ENCODE peak calls at places on chromosomes 13 and 19, in nine cellular contexts. U is breast epithelium, M is stomach, R is heart left ventricle, S is spleen, G is IMR-90, K is adrenal gland, D is esophagus squamous epithelium, J is vagina. T is an unnamed sample. For H3K4me1, the result is how much of the 10 kb centered on the place peaks cover.

GRCh38 chr19:39858541-39858940 is 12.4 kb upstream of the FBL start:
- DNase-seq in M (peak), G (peak), J (no peak), K (no peak), U (no peak), D (no peak), S (peak), R (no peak), T (peak)

GRCh38 chr19:18232540-18233223 is 6.4 kb upstream of the PDE4C start:
- DNase-seq in U (no peak), R (no peak), G (no peak), S (no peak), K (no peak), D (no peak), M (no peak), J (no peak), T (no peak)

GRCh38 chr13:24287748-24288287 is 21.6 kb upstream of the C1QTNF9 start:
- DNase-seq in R (no peak), K (no peak), M (no peak), U (no peak), S (no peak), D (no peak), G (no peak), J (no peak), T (no peak)

GRCh38 chr13:35723061-35723461 is 246.6 kb upstream of the MAB21L1 start:
- DNase-seq in M (no peak), G (peak), U (no peak), J (no peak), K (no peak), D (no peak), R (no peak), S (no peak), T (peak)

GRCh38 chr19:12828494-12828893 is 5.9 kb downstream of the RTBDN start:
- DNase-seq in K (no peak), G (no peak), R (no peak), M (peak), D (no peak), J (no peak), S (no peak), U (no peak), T (no peak)

GRCh38 chr19:29843180-29844051 is 31.6 kb downstream of the CCNE1 start:
- DNase-seq in U (no peak), S (peak), G (no peak), J (no peak), M (no peak), K (peak), D (no peak), R (peak), T (no peak)

GRCh38 chr19:49672131-49672919 is 4.7 kb upstream of the PRMT1 start:
- DNase-seq in G (peak), M (peak), J (no peak), R (peak), D (no peak), K (peak), S (peak), U (no peak), T (peak)

GRCh38 chr19:54035215-54036178 is 28.2 kb downstream of the VSTM1 start:
- DNase-seq in U (no peak), J (no peak), R (no peak), D (no peak), G (peak), M (no peak), S (no peak), K (no peak), T (no peak)

GRCh38 chr13:24270639-24271131 is 38.7 kb upstream of the C1QTNF9 start:
- DNase-seq in S (peak), M (peak), J (no peak), K (peak), U (no peak), D (peak), G (peak), R (peak), T (peak)

GRCh38 chr19:49767380-49767779 is 579 bp downstream of the AP2A1 start:
- DNase-seq in G (no peak), J (no peak), S (no peak), D (no peak), M (no peak), U (no peak), R (no peak), K (no peak), T (no peak)

GRCh38 chr19:53865918-53866696 is 1.6 kb upstream of the MYADM start:
- DNase-seq in G (peak), J (peak), U (peak), M (peak), R (peak), S (peak), D (no peak), K (peak), T (peak)

GRCh38 chr13:100789481-100789880 is 114.9 kb upstream of the TMTC4 start:
- DNase-seq in S (no peak), M (peak), K (no peak), J (peak), G (no peak), R (no peak), U (no peak), D (no peak), T (no peak)

GRCh38 chr19:1864480-1865171 is 1.2 kb upstream of the KLF16 start:
- DNase-seq in M (peak), U (no peak), D (no peak), K (peak), S (peak), R (peak), J (no peak), G (peak), T (peak)

GRCh38 chr19:3176715-3177501 is 1.7 kb upstream of the S1PR4 start:
- DNase-seq in U (no peak), M (peak), R (no peak), J (no peak), S (peak), G (peak), D (no peak), K (no peak), T (no peak)

GRCh38 chr19:55537741-55538111 is 793 bp upstream of the SBK2 start:
- DNase-seq in G (peak), R (no peak), U (no peak), D (no peak), S (no peak), M (no peak), K (no peak), J (no peak), T (no peak)

GRCh38 chr19:18775586-18776287 is 15.4 kb downstream of the COMP start:
- DNase-seq in S (no peak), M (no peak), G (peak), J (no peak), K (peak), U (no peak), R (no peak), D (no peak), T (no peak)

GRCh38 chr19:54439174-54439851 is 9.7 kb upstream of the LENG8 start:
- DNase-seq in G (no peak), S (no peak), J (no peak), K (peak), D (no peak), R (peak), M (peak), U (peak), T (peak)

GRCh38 chr13:97279913-97280312 is 57.8 kb downstream of the MBNL2 start:
- DNase-seq in D (no peak), U (no peak), M (no peak), J (no peak), S (no peak), R (no peak), G (peak), K (no peak), T (no peak)

GRCh38 chr13:31282741-31283455 is 83.1 kb downstream of the B3GLCT start:
- DNase-seq in D (no peak), S (no peak), G (no peak), R (no peak), M (no peak), U (no peak), K (no peak), J (no peak), T (no peak)

GRCh38 chr13:79477968-79478367 is 3.0 kb upstream of the NDFIP2 start:
- DNase-seq in M (no peak), U (no peak), K (no peak), G (no peak), D (no peak), S (no peak), R (peak), J (no peak), T (peak)

GRCh38 chr19:6766357-6767080 is 716 bp downstream of the SH2D3A start:
- DNase-seq in D (no peak), S (no peak), J (no peak), R (no peak), M (no peak), U (no peak), K (no peak), G (no peak), T (no peak)

GRCh38 chr13:99425485-99426341 is 75.6 kb upstream of the TM9SF2 start:
- DNase-seq in S (peak), J (no peak), G (no peak), M (peak), K (no peak), R (peak), U (no peak), D (peak), T (no peak)

GRCh38 chr19:11064831-11065303 is 24.4 kb upstream of the LDLR start:
- DNase-seq in S (no peak), R (no peak), G (no peak), D (no peak), J (no peak), M (no peak), K (peak), U (no peak), T (peak)

GRCh38 chr13:29861694-29862110 is 11.3 kb upstream of the UBL3 start:
- DNase-seq in M (no peak), J (no peak), U (no peak), K (no peak), S (no peak), R (no peak), G (peak), D (no peak), T (no peak)

GRCh38 chr19:15252398-15253018 is 20.3 kb upstream of the EPHX3 start:
- DNase-seq in D (no peak), J (no peak), U (no peak), K (no peak), R (no peak), M (no peak), G (peak), S (no peak), T (no peak)

GRCh38 chr13:112770504-112770903 is 80.7 kb downstream of the ATP11A start:
- DNase-seq in U (no peak), R (no peak), J (no peak), M (no peak), G (no peak), K (no peak), D (no peak), S (no peak), T (no peak)

GRCh38 chr19:31330761-31331160 is 18.5 kb downstream of the TSHZ3 start:
- DNase-seq in R (no peak), K (no peak), M (peak), G (no peak), D (no peak), J (no peak), S (no peak), U (peak), T (no peak)

GRCh38 chr13:87274209-87274819 is 396.9 kb upstream of the SLITRK5 start:
- DNase-seq in J (no peak), G (peak), D (no peak), K (peak), R (no peak), U (no peak), M (no peak), S (no peak), T (peak)

GRCh38 chr19:1747285-1748114 is 5.8 kb upstream of the ONECUT3 start:
- DNase-seq in D (no peak), U (no peak), J (no peak), M (peak), G (peak), K (peak), S (no peak), R (no peak), T (peak)

GRCh38 chr19:6423499-6424189 is 967 bp downstream of the KHSRP start:
- DNase-seq in K (peak), S (peak), D (no peak), M (no peak), U (no peak), J (no peak), R (no peak), G (peak), T (no peak)

GRCh38 chr13:25085125-25085742 is 10.7 kb upstream of the PABPC3 start:
- DNase-seq in K (peak), J (no peak), U (no peak), S (no peak), M (peak), R (no peak), D (no peak), G (peak), T (peak)

DNA sequence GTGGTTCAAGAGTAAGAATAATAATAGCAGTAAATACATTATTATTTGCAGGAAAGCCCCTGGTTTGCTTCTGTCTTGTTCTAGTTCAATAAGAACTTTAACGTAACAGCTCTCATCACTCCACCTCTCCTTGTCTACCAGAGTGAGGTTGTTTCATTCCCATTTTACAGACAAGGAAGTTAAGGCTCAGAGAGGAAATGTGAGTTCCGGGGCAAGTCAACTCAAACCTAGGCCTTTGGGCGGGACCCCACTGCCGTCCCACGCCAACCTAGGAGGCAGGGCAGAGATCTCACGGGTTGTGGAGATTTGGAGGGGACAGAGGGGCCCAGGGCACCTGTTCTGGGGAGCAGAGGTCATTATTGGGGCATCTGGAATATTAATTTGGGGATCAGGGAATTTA is 1.5 kb downstream of the MAP4K1 start:
- DNase-seq in M (no peak), U (no peak), D (no peak), G (no peak), J (no peak), S (no peak), R (no peak), K (no peak), T (no peak)
- TF ChIP-seq POLR2A in M (no peak), U (no peak), D (no peak), G (no peak), J (no peak), S (no peak), R (no peak), K (no peak), T (no peak)

GRCh38 chr19:41533691-41534090 is 42.3 kb upstream of the CEACAM21 start:
- DNase-seq in K (no peak), S (no peak), U (no peak), R (no peak), M (no peak), D (no peak), G (no peak), J (no peak), T (no peak)

GRCh38 chr19:41535029-41535622 is 40.8 kb upstream of the CEACAM21 start:
- DNase-seq in J (no peak), G (no peak), D (no peak), M (no peak), K (no peak), U (no peak), R (no peak), S (no peak), T (no peak)

GRCh38 chr19:41540041-41540695 is 35.8 kb upstream of the CEACAM21 start:
- DNase-seq in D (no peak), S (no peak), M (no peak), R (no peak), K (no peak), U (no peak), J (no peak), G (no peak), T (no peak)

GRCh38 chr19:41541990-41542584 is 33.9 kb upstream of the CEACAM21 start:
- DNase-seq in S (peak), U (no peak), J (no peak), G (peak), D (no peak), K (peak), M (peak), R (peak), T (peak)

DNA sequence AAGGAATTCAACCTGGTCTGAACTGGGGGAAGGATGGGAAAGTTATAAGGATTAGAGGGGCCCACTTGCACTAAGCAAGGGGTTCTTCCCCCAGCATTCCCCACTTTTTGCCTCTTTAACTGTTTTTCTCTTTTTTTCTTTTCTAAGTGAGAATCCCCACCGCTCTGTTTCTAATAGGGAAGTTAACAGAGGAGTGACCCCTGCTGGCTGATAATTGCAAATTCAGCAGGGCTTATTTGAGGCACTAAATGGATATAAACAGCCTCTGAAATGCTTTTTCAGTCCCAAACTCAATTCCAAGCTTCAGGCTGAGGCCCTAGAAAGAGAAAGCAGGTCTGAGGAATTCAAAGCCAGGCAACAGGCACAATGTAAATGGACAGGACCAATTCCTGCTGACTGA is 38.2 kb upstream of the CEACAM21 start:
- DNase-seq in D (no peak), J (no peak), M (no peak), S (no peak), U (no peak), K (no peak), G (peak), R (no peak), T (no peak)
- TF ChIP-seq CTCF in D (peak), J (no peak), M (no peak), S (peak), U (peak), K (peak), G (peak), R (peak), T (peak)

DNA sequence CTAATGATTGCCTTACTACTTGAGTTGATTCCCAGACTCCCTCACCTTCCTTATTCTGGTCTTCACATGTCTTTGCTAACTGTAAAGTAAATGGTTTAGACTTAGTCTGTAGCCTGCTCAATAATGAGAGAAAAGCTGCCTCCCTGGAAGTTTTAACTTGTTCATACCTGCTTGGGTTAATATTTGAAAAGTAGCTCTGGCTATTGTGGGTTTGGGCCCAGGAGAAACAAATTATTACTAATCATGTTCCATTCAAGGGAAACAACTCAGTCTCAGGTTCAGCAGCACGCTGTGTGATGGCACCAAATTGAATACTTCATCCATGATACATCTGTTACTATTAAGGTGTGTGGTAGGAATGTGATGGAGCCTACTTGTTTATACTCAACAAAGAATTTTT is 75.0 kb downstream of the ZMYM2 start:
- DNase-seq in S (no peak), R (no peak), U (no peak), M (no peak), D (no peak), G (no peak), K (no peak), J (no peak), T (no peak)
- H3K4me1 ChIP-seq in S (under half), R (under half), U (under half), M (under half), D (under half), G (under half), K (under half), J (under half), T (under half)

GRCh38 chr13:46127336-46128023 is 22.6 kb upstream of the CPB2 start:
- DNase-seq in G (no peak), R (no peak), U (no peak), J (no peak), K (no peak), S (no peak), D (no peak), M (no peak), T (no peak)

GRCh38 chr13:46132109-46132508 is 27.3 kb upstream of the CPB2 start:
- DNase-seq in J (no peak), R (no peak), D (no peak), M (no peak), G (no peak), U (no peak), S (no peak), K (no peak), T (no peak)

GRCh38 chr13:46129124-46129523 is 24.3 kb upstream of the CPB2 start:
- DNase-seq in M (no peak), S (no peak), U (no peak), D (no peak), J (no peak), K (no peak), R (no peak), G (no peak), T (no peak)

GRCh38 chr13:46131705-46132104 is 26.9 kb upstream of the CPB2 start:
- DNase-seq in S (no peak), M (no peak), U (no peak), G (no peak), J (no peak), R (no peak), K (no peak), D (no peak), T (no peak)

GRCh38 chr13:46129955-46130354 is 25.1 kb upstream of the CPB2 start:
- DNase-seq in M (no peak), D (no peak), J (no peak), S (no peak), R (no peak), G (no peak), K (no peak), U (no peak), T (no peak)
- TF ChIP-seq POLR2A in M (no peak), D (no peak), J (no peak), S (no peak), R (no peak), G (no peak), K (no peak), U (no peak), T (no peak)

GRCh38 chr13:60329221-60329983 is 67.6 kb upstream of the TDRD3 start:
- DNase-seq in K (peak), J (no peak), M (peak), U (no peak), G (peak), R (no peak), S (no peak), D (no peak), T (peak)
- TF ChIP-seq CTCF in K (peak), J (no peak), M (no peak), U (no peak), G (peak), R (peak), S (no peak), D (peak), T (peak)